ENCODE peak calls at places on chromosome 3, in six cellular contexts. One of them, this sample, is unnamed.
A peak's percentile ranks its signal among the peaks of the same experiment; 100 is the strongest.

GRCh38 chr3:5122741-5123706 is 932 bp downstream of the ARL8B start:
- DNase-seq in AG09309: no peak
- DNase-seq in right atrium auricular region: peak; percentile 65
- DNase-seq in fibroblast of the aortic adventitia: peak; percentile 83
- DNase-seq in mucosa of descending colon: peak; percentile 44
- DNase-seq in HL-60: peak; percentile 60
- DNase-seq in this sample: no peak

GRCh38 chr3:182621435-182622240 is 171.7 kb upstream of the ATP11B start:
- DNase-seq in AG09309: no peak
- DNase-seq in right atrium auricular region: no peak
- DNase-seq in fibroblast of the aortic adventitia: no peak
- DNase-seq in mucosa of descending colon: no peak
- DNase-seq in HL-60: no peak
- DNase-seq in this sample: no peak

GRCh38 chr3:119990888-119991287 is 103.4 kb downstream of the GSK3B start:
- DNase-seq in AG09309: no peak
- DNase-seq in right atrium auricular region: no peak
- DNase-seq in fibroblast of the aortic adventitia: peak; percentile 47
- DNase-seq in mucosa of descending colon: no peak
- DNase-seq in HL-60: no peak
- DNase-seq in this sample: no peak

GRCh38 chr3:115960799-115961198 is 337.5 kb downstream of the GAP43 start:
- DNase-seq in AG09309: no peak
- DNase-seq in right atrium auricular region: no peak
- DNase-seq in fibroblast of the aortic adventitia: no peak
- DNase-seq in mucosa of descending colon: no peak
- DNase-seq in HL-60: no peak
- DNase-seq in this sample: no peak

GRCh38 chr3:100766069-100766468 is 56.8 kb downstream of the TFG start:
- DNase-seq in AG09309: no peak
- DNase-seq in right atrium auricular region: no peak
- DNase-seq in fibroblast of the aortic adventitia: no peak
- DNase-seq in mucosa of descending colon: no peak
- DNase-seq in HL-60: no peak
- DNase-seq in this sample: no peak

GRCh38 chr3:136995652-136996051 is 37.9 kb downstream of the IL20RB start:
- DNase-seq in AG09309: no peak
- DNase-seq in right atrium auricular region: no peak
- DNase-seq in fibroblast of the aortic adventitia: peak; percentile 76
- DNase-seq in mucosa of descending colon: no peak
- DNase-seq in HL-60: no peak
- DNase-seq in this sample: no peak

GRCh38 chr3:149377408-149378111 is at the start of gene TM4SF1:
- DNase-seq in AG09309: peak; percentile 88
- DNase-seq in right atrium auricular region: peak; percentile 85
- DNase-seq in fibroblast of the aortic adventitia: peak; percentile 96
- DNase-seq in mucosa of descending colon: peak; percentile 51
- DNase-seq in HL-60: no peak
- DNase-seq in this sample: no peak

GRCh38 chr3:149085828-149086231 is 503 bp downstream of the HLTF start:
- DNase-seq in AG09309: no peak
- DNase-seq in right atrium auricular region: no peak
- DNase-seq in fibroblast of the aortic adventitia: peak; percentile 40
- DNase-seq in mucosa of descending colon: peak; percentile 50
- DNase-seq in HL-60: peak; percentile 47
- DNase-seq in this sample: no peak

GRCh38 chr3:34865350-34865749 is 774.0 kb upstream of the ARPP21 start:
- DNase-seq in AG09309: no peak
- DNase-seq in right atrium auricular region: no peak
- DNase-seq in fibroblast of the aortic adventitia: no peak
- DNase-seq in mucosa of descending colon: no peak
- DNase-seq in HL-60: no peak
- DNase-seq in this sample: no peak

GRCh38 chr3:179624471-179624870 is 19.9 kb downstream of the NDUFB5 start:
- DNase-seq in AG09309: peak; percentile 10
- DNase-seq in right atrium auricular region: no peak
- DNase-seq in fibroblast of the aortic adventitia: peak; percentile 2
- DNase-seq in mucosa of descending colon: no peak
- DNase-seq in HL-60: no peak
- DNase-seq in this sample: no peak

GRCh38 chr3:47318921-47319320 is 36.2 kb downstream of the KLHL18 start:
- DNase-seq in AG09309: no peak
- DNase-seq in right atrium auricular region: no peak
- DNase-seq in fibroblast of the aortic adventitia: peak; percentile 16
- DNase-seq in mucosa of descending colon: no peak
- DNase-seq in HL-60: no peak
- DNase-seq in this sample: no peak

GRCh38 chr3:123489400-123490004 is 40.6 kb upstream of the ADCY5 start:
- DNase-seq in AG09309: peak; percentile 11
- DNase-seq in right atrium auricular region: peak; percentile 68
- DNase-seq in fibroblast of the aortic adventitia: peak; percentile 75
- DNase-seq in mucosa of descending colon: peak; percentile 78
- DNase-seq in HL-60: peak; percentile 53
- DNase-seq in this sample: no peak

GRCh38 chr3:83224101-83224868 is 1462.8 kb upstream of the GBE1 start:
- DNase-seq in AG09309: no peak
- DNase-seq in right atrium auricular region: no peak
- DNase-seq in fibroblast of the aortic adventitia: peak; percentile 3
- DNase-seq in mucosa of descending colon: no peak
- DNase-seq in HL-60: no peak
- DNase-seq in this sample: no peak

GRCh38 chr3:117168896-117169295 is 459.3 kb downstream of the TUSC7 start:
- DNase-seq in AG09309: no peak
- DNase-seq in right atrium auricular region: no peak
- DNase-seq in fibroblast of the aortic adventitia: no peak
- DNase-seq in mucosa of descending colon: no peak
- DNase-seq in HL-60: no peak
- DNase-seq in this sample: no peak

GRCh38 chr3:43290961-43291360 is 4.6 kb downstream of the SNRK start:
- DNase-seq in AG09309: no peak
- DNase-seq in right atrium auricular region: no peak
- DNase-seq in fibroblast of the aortic adventitia: peak; percentile 12
- DNase-seq in mucosa of descending colon: no peak
- DNase-seq in HL-60: no peak
- DNase-seq in this sample: no peak

GRCh38 chr3:59515936-59516335 is 466.1 kb upstream of the CFAP20DC start:
- DNase-seq in AG09309: no peak
- DNase-seq in right atrium auricular region: no peak
- DNase-seq in fibroblast of the aortic adventitia: no peak
- DNase-seq in mucosa of descending colon: no peak
- DNase-seq in HL-60: no peak
- DNase-seq in this sample: no peak

GRCh38 chr3:101998256-101998926 is 149.1 kb downstream of the NFKBIZ start:
- DNase-seq in AG09309: no peak
- DNase-seq in right atrium auricular region: no peak
- DNase-seq in fibroblast of the aortic adventitia: no peak
- DNase-seq in mucosa of descending colon: peak; percentile 9
- DNase-seq in HL-60: no peak
- DNase-seq in this sample: no peak

GRCh38 chr3:183381179-183381578 is 47.2 kb downstream of the MCF2L2 start:
- DNase-seq in AG09309: no peak
- DNase-seq in right atrium auricular region: no peak
- DNase-seq in fibroblast of the aortic adventitia: peak; percentile 59
- DNase-seq in mucosa of descending colon: no peak
- DNase-seq in HL-60: no peak
- DNase-seq in this sample: no peak

GRCh38 chr3:122305818-122306621 is 19.0 kb upstream of the CSTA start:
- DNase-seq in AG09309: no peak
- DNase-seq in right atrium auricular region: no peak
- DNase-seq in fibroblast of the aortic adventitia: no peak
- DNase-seq in mucosa of descending colon: peak; percentile 72
- DNase-seq in HL-60: peak; percentile 61
- DNase-seq in this sample: no peak

GRCh38 chr3:149582395-149582794 is 75.4 kb downstream of the WWTR1 start:
- DNase-seq in AG09309: no peak
- DNase-seq in right atrium auricular region: no peak
- DNase-seq in fibroblast of the aortic adventitia: no peak
- DNase-seq in mucosa of descending colon: no peak
- DNase-seq in HL-60: no peak
- DNase-seq in this sample: no peak

GRCh38 chr3:14265246-14265962 is 86.8 kb downstream of the LSM3 start:
- DNase-seq in AG09309: peak; percentile 31
- DNase-seq in right atrium auricular region: no peak
- DNase-seq in fibroblast of the aortic adventitia: no peak
- DNase-seq in mucosa of descending colon: peak; percentile 23
- DNase-seq in HL-60: no peak
- DNase-seq in this sample: no peak

GRCh38 chr3:128800241-128801187 is 74.5 kb downstream of the RAB7A start:
- DNase-seq in AG09309: no peak
- DNase-seq in right atrium auricular region: no peak
- DNase-seq in fibroblast of the aortic adventitia: no peak
- DNase-seq in mucosa of descending colon: no peak
- DNase-seq in HL-60: no peak
- DNase-seq in this sample: no peak

GRCh38 chr3:71879089-71879488 is 94.1 kb upstream of the PROK2 start:
- DNase-seq in AG09309: no peak
- DNase-seq in right atrium auricular region: no peak
- DNase-seq in fibroblast of the aortic adventitia: no peak
- DNase-seq in mucosa of descending colon: no peak
- DNase-seq in HL-60: no peak
- DNase-seq in this sample: no peak

GRCh38 chr3:179613807-179614206 is 9.2 kb downstream of the NDUFB5 start:
- DNase-seq in AG09309: no peak
- DNase-seq in right atrium auricular region: no peak
- DNase-seq in fibroblast of the aortic adventitia: peak; percentile 70
- DNase-seq in mucosa of descending colon: no peak
- DNase-seq in HL-60: no peak
- DNase-seq in this sample: no peak

GRCh38 chr3:165855581-165855980 is 18.4 kb upstream of the BCHE start:
- DNase-seq in AG09309: no peak
- DNase-seq in right atrium auricular region: no peak
- DNase-seq in fibroblast of the aortic adventitia: peak; percentile 75
- DNase-seq in mucosa of descending colon: no peak
- DNase-seq in HL-60: no peak
- DNase-seq in this sample: no peak

GRCh38 chr3:49414753-49415152 is 2.5 kb downstream of the TCTA start:
- DNase-seq in AG09309: no peak
- DNase-seq in right atrium auricular region: no peak
- DNase-seq in fibroblast of the aortic adventitia: no peak
- DNase-seq in mucosa of descending colon: no peak
- DNase-seq in HL-60: no peak
- DNase-seq in this sample: no peak

GRCh38 chr3:49411550-49411967 is 217 bp downstream of the RHOA start:
- DNase-seq in AG09309: no peak
- DNase-seq in right atrium auricular region: no peak
- DNase-seq in fibroblast of the aortic adventitia: no peak
- DNase-seq in mucosa of descending colon: peak; percentile 61
- DNase-seq in HL-60: no peak
- DNase-seq in this sample: no peak

GRCh38 chr3:49412632-49413337 is 562 bp downstream of the TCTA start:
- DNase-seq in AG09309: no peak
- DNase-seq in right atrium auricular region: no peak
- DNase-seq in fibroblast of the aortic adventitia: peak; percentile 19
- DNase-seq in mucosa of descending colon: no peak
- DNase-seq in HL-60: no peak
- DNase-seq in this sample: no peak

GRCh38 chr3:49411968-49412631 is at the start of the genes RHOA and TCTA:
- DNase-seq in AG09309: peak; percentile 100
- DNase-seq in right atrium auricular region: peak; percentile 100
- DNase-seq in fibroblast of the aortic adventitia: peak; percentile 100
- DNase-seq in mucosa of descending colon: peak; percentile 99
- DNase-seq in HL-60: peak; percentile 100
- DNase-seq in this sample: peak; percentile 99

GRCh38 chr3:49413338-49413734 is 1.1 kb downstream of the TCTA start:
- DNase-seq in AG09309: no peak
- DNase-seq in right atrium auricular region: no peak
- DNase-seq in fibroblast of the aortic adventitia: no peak
- DNase-seq in mucosa of descending colon: no peak
- DNase-seq in HL-60: no peak
- DNase-seq in this sample: no peak
- H3K4me3 ChIP-seq in AG09309: peak overlapping the region; percentile 58
- H3K4me3 ChIP-seq in right atrium auricular region: peak overlapping the region; percentile 73
- H3K4me3 ChIP-seq in fibroblast of the aortic adventitia: peak overlapping the region; percentile 95
- H3K4me3 ChIP-seq in mucosa of descending colon: no peak overlapping the region
- H3K4me3 ChIP-seq in HL-60: peak overlapping the region; percentile 84
- H3K4me3 ChIP-seq in this sample: peak overlapping the region; percentile 77

DNA sequence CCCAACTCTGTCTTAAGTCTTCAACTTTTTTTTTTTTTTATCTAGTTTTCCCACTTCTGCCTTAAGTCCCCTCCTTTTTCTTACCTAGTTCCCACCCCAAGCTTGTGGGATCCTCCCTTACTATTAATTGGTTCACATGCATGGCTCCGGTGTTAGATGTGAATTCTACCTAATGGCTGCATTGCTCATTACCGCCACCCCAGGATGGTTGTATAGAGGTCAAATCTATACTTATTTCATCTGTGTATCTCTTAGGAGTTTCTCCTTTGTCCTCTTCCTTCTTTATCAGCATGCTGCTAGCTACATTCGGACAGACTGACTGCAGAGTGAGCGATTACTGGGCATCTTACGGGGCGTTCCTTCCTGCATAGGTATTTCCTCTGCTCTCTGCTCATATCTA is 605.7 kb upstream of the GRM7 start:
- DNase-seq in AG09309: no peak
- DNase-seq in right atrium auricular region: no peak
- DNase-seq in fibroblast of the aortic adventitia: no peak
- DNase-seq in mucosa of descending colon: no peak
- DNase-seq in HL-60: no peak
- DNase-seq in this sample: no peak
- TF ChIP-seq CTCF in AG09309: no peak
- TF ChIP-seq CTCF in right atrium auricular region: no peak
- TF ChIP-seq CTCF in fibroblast of the aortic adventitia: no peak
- TF ChIP-seq CTCF in mucosa of descending colon: no peak
- TF ChIP-seq CTCF in HL-60: no peak
- TF ChIP-seq CTCF in this sample: peak; percentile 7

DNA sequence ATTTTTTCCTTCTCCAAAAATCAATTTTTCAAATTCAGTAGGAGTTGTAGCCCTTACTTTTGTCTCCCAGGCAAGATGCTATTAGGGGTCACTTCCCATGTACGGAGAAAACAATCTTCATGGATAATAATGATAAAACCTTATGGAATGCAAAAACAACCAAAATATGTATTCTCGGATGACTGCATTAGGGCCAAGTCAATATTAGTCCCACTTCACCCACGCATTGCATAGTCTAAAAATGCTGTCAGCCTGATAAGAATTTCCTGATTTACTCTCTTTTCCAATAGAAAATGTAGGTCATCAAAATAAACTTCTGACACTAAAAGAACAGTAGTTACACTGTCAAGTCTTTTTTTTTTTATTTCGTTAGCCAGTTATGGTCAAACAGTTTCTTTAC is 2.7 kb downstream of the VGLL3 start:
- DNase-seq in AG09309: peak; percentile 67
- DNase-seq in right atrium auricular region: no peak
- DNase-seq in fibroblast of the aortic adventitia: peak; percentile 94
- DNase-seq in mucosa of descending colon: no peak
- DNase-seq in HL-60: no peak
- DNase-seq in this sample: no peak
- H3K4me3 ChIP-seq in AG09309: peak overlapping the region; percentile 90
- H3K4me3 ChIP-seq in right atrium auricular region: no peak overlapping the region
- H3K4me3 ChIP-seq in fibroblast of the aortic adventitia: peak overlapping the region; percentile 94
- H3K4me3 ChIP-seq in mucosa of descending colon: no peak overlapping the region
- H3K4me3 ChIP-seq in HL-60: no peak overlapping the region
- H3K4me3 ChIP-seq in this sample: no peak overlapping the region

DNA sequence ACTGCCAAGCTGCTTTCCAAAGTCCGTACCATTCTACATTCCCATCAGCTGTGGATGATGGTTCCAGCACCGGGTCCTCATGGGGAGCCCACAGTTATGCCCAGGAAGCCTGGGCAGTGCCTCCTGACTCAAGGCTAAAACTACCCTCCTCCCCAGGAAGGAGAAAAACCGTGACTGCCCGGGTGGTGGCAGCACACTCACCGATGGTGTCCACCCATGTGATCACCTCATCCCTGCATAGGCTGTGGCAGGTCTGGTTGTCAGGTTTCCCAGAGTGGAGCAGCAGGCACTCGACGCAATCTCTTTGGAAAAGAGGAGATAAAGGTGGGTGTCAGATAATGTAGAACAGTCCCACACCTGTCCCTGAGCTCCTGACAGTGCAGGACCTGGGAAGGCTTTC is 38.6 kb downstream of the UMPS start:
- DNase-seq in AG09309: no peak
- DNase-seq in right atrium auricular region: no peak
- DNase-seq in fibroblast of the aortic adventitia: no peak
- DNase-seq in mucosa of descending colon: peak; percentile 70
- DNase-seq in HL-60: no peak
- DNase-seq in this sample: no peak
- TF ChIP-seq CTCF in AG09309: peak; percentile 44
- TF ChIP-seq CTCF in right atrium auricular region: peak; percentile 47
- TF ChIP-seq CTCF in fibroblast of the aortic adventitia: no peak
- TF ChIP-seq CTCF in mucosa of descending colon: peak; percentile 19
- TF ChIP-seq CTCF in HL-60: no peak
- TF ChIP-seq CTCF in this sample: peak; percentile 71